ENCODE peak calls at places on chromosomes 7 and 10, in five cellular contexts. O is tibial artery; I is kidney epithelial cell; D is AG10803; Y is CD8-positive, alpha-beta T cell. M is an unnamed sample.

GRCh38 chr7:156616269-156617202 is 24.0 kb upstream of the RNF32 start:
- DNase-seq in O (no peak), I (no peak), D (no peak), Y (no peak), M (no peak)

GRCh38 chr10:27470890-27471289 is 33.2 kb upstream of the RAB18 start:
- DNase-seq in O (no peak), I (no peak), D (no peak), Y (no peak), M (no peak)

GRCh38 chr7:105677803-105678583 is 96.7 kb upstream of the EFCAB10 start:
- DNase-seq in O (peak), I (no peak), D (peak), Y (peak), M (no peak)

GRCh38 chr10:28857164-28857563 is 179.8 kb downstream of the BAMBI start:
- DNase-seq in O (no peak), I (no peak), D (no peak), Y (no peak), M (no peak)

GRCh38 chr10:129970404-129971364 is 6.6 kb upstream of the EBF3 start:
- DNase-seq in O (no peak), I (no peak), D (no peak), Y (no peak), M (no peak)

GRCh38 chr10:96987842-96988175 is 155.7 kb downstream of the LCOR start:
- DNase-seq in O (no peak), I (no peak), D (peak), Y (no peak), M (no peak)

GRCh38 chr10:75400163-75400768 is 1.3 kb downstream of the ZNF503 start:
- DNase-seq in O (no peak), I (no peak), D (peak), Y (no peak), M (no peak)

GRCh38 chr7:138741453-138741735 is 40.2 kb upstream of the SVOPL start:
- DNase-seq in O (no peak), I (no peak), D (no peak), Y (no peak), M (no peak)

GRCh38 chr7:142856565-142857245 is 1.8 kb downstream of the EPHB6 start:
- DNase-seq in O (no peak), I (no peak), D (no peak), Y (no peak), M (peak)

GRCh38 chr10:1251769-1252168 is 195.6 kb downstream of the WDR37 start:
- DNase-seq in O (no peak), I (no peak), D (no peak), Y (no peak), M (peak)

GRCh38 chr7:47474937-47475879 is 106.7 kb downstream of the TNS3 start:
- DNase-seq in O (peak), I (peak), D (peak), Y (no peak), M (peak)

GRCh38 chr10:46074547-46074946 is 28.5 kb upstream of the MSMB start:
- DNase-seq in O (no peak), I (no peak), D (no peak), Y (no peak), M (no peak)

GRCh38 chr10:2772791-2773644 is 294.3 kb upstream of the PFKP start:
- DNase-seq in O (no peak), I (no peak), D (no peak), Y (no peak), M (no peak)

GRCh38 chr10:18594574-18595156 is 56.7 kb downstream of the NSUN6 start:
- DNase-seq in O (no peak), I (no peak), D (no peak), Y (no peak), M (no peak)

GRCh38 chr7:47574473-47575328 is 7.2 kb downstream of the TNS3 start:
- DNase-seq in O (no peak), I (no peak), D (no peak), Y (no peak), M (no peak)

GRCh38 chr10:103203466-103203865 is 10.4 kb upstream of the NT5C2 start:
- DNase-seq in O (no peak), I (no peak), D (no peak), Y (no peak), M (no peak)

GRCh38 chr10:90998733-90999511 is 78.0 kb upstream of the ANKRD1 start:
- DNase-seq in O (no peak), I (no peak), D (peak), Y (no peak), M (no peak)

GRCh38 chr10:63889756-63890155 is 368.6 kb downstream of the REEP3 start:
- DNase-seq in O (no peak), I (no peak), D (peak), Y (no peak), M (no peak)

GRCh38 chr10:63885159-63885558 is 364.0 kb downstream of the REEP3 start:
- DNase-seq in O (no peak), I (no peak), D (no peak), Y (no peak), M (no peak)

GRCh38 chr10:63886281-63887025 is 365.3 kb downstream of the REEP3 start:
- DNase-seq in O (no peak), I (no peak), D (peak), Y (no peak), M (no peak)

GRCh38 chr10:63887600-63888396 is 366.6 kb downstream of the REEP3 start:
- DNase-seq in O (no peak), I (no peak), D (no peak), Y (no peak), M (no peak)

DNA sequence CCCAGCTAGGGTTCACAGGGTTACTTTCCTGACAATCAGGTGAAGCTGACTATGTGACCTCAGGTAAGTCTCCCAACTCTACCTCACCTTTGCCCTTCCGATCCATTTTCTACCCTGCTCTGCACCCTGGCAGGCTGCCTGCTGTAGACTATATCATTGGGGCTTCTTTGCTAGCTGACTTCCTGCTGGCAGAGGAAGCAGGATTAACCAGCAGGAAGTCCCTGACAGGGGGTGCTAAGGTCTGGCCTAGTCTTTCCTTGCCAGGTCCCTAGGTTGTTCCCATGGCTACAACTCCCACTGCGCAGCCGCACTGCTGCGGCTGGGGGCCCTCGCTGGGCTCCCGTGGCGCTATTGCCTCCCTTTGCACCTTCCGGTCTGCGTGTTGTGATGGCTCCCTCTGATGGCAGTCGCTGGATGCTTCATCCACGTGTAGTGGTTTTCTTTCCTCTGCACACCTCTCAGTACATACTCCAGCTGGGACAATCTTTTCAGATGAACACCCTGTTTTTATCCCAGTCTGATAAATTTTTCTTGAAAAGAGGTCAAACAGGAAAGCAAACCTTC is 365.9 kb downstream of the REEP3 start:
- DNase-seq in O (no peak), I (no peak), D (no peak), Y (no peak), M (no peak)
- TF ChIP-seq CTCF in O (no peak), I (no peak), D (no peak), Y (no peak), M (no peak)

GRCh38 chr7:135757719-135758411 is 9.3 kb upstream of the FAM180A start:
- DNase-seq in O (peak), I (no peak), D (peak), Y (no peak), M (no peak)
- H3K4me3 ChIP-seq in O (peak), I (no peak), D (peak), Y (no peak), M (no peak)

DNA sequence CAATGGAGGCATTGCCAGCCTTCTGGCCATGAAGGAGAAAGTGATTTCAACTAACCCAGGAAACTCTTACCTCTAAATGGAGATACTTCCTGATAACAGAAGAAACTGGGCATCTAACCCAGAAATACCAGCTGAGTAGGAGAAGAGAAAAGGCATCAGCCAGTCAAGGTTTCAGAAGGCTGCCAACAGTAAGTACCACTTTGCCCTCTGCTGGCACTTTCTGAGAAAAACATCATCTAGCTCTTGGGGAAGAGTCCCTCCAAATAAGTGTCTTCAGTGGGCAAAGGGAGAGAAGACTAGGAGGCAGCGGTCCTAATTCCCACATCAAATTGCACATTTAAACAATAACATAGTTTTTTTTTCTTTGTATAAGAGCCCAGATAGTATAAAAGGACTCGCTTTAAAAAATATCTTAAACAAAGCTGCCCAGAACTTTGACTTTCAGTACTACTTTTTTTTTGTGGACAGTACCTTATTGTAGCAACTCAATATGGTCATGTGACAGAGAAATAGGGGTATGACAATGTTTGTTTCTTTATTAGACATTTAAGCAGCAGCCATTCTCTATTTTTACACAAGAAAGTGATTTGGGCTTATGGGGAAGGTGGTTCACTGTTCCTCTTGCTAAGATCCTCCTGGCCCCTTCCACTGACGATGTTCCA is 157.3 kb downstream of the CTTNBP2 start:
- DNase-seq in O (no peak), I (peak), D (peak), Y (no peak), M (no peak)
- TF ChIP-seq CTCF in O (peak), I (peak), D (peak), Y (no peak), M (no peak)

GRCh38 chr7:23247101-23247601 is 576 bp downstream of the GPNMB start:
- DNase-seq in O (no peak), I (no peak), D (no peak), Y (no peak), M (no peak)
- H3K4me3 ChIP-seq in O (peak), I (peak), D (peak), Y (no peak), M (peak)

GRCh38 chr10:6194291-6194690 is 8.4 kb upstream of the PFKFB3 start:
- DNase-seq in O (no peak), I (no peak), D (no peak), Y (no peak), M (no peak)
- TF ChIP-seq CTCF in O (no peak), I (no peak), D (no peak), Y (no peak), M (no peak)

DNA sequence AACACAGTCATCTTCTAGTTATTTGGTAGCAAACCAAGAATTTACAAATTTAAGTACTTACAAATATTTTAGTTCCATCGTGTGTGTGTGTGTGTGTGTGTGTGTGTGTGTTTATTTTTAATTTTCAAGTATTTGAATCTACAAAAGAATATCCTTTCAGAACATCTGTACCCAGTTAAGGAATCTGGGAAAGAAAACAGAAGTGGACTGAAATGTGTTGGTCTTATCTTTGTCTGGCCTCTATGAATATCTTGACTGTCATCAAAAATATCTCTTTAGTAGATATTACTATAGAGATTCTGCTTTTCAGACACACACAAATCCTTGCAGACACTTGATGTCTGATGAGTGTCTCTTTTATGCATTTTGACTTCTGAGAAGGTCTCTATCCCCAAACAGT is 36.3 kb downstream of the NRCAM start:
- DNase-seq in O (no peak), I (no peak), D (peak), Y (no peak), M (no peak)
- H3K4me3 ChIP-seq in O (no peak), I (no peak), D (no peak), Y (no peak), M (no peak)

DNA sequence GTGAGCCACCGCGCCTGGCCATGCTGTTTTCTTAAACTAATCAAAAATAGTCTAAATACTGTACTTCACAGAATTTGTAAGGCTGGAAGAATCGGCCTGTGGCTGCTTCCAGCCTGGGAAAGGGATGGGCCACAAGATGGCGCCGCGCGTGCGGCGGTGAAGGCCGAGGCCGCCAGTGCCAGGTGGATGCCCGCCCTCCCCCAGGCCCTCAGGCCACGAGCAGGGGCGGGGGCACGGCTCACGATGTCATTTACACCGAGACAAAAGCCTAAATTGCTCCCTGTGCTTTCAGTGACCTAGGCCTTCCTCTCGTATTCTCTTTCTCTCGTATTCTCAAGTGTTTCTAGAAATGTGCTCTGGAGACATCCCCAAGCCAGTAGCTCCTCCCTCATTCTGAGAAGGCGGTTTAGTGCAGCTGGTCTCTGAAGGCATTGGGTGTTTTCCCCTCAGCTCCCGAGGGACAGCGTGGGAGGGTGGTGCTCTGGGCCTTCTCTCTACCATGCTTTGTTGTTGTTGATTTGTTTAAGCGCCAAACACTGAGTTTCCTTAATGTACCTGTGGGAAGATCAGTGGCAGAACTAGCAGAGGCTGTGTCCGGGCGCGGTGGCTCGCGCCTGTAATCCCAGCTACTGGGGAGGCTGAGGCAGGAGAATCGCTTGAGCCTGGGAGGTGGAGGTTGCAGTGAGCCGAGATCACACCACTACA is 68.4 kb downstream of the CDC123 start:
- DNase-seq in O (peak), I (no peak), D (peak), Y (peak), M (peak)
- TF ChIP-seq CTCF in O (peak), I (peak), D (peak), Y (peak), M (no peak)

GRCh38 chr7:130918129-130919052 is 184.4 kb upstream of the KLF14 start:
- DNase-seq in O (no peak), I (no peak), D (no peak), Y (no peak), M (no peak)

GRCh38 chr7:130914589-130915294 is 180.7 kb upstream of the KLF14 start:
- DNase-seq in O (no peak), I (no peak), D (no peak), Y (no peak), M (no peak)

GRCh38 chr7:130919316-130920103 is 185.5 kb upstream of the KLF14 start:
- DNase-seq in O (no peak), I (no peak), D (no peak), Y (no peak), M (no peak)

GRCh38 chr7:130920122-130920521 is 186.1 kb upstream of the KLF14 start:
- DNase-seq in O (no peak), I (no peak), D (no peak), Y (no peak), M (no peak)

DNA sequence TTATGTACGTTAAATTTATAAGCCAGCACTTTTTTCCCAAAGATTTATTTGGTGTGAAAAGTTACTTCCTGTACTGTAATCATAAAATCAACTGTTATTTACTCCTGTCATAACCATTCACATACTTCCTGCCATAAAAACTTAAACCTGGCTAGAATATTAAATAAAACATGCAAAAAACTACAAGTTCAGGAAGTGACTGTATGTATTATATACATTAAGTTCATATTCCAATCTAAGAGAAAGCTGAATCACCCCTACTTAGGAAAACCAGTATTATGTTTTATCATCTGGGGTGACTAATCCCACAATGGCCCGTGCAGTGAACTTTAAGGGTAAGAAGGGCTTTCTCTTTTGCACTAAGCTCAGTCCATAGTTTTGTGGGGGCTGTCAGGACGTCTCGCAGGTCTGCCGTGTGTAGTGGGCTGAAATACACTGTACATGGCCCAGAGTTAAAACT is 183.7 kb upstream of the KLF14 start:
- DNase-seq in O (no peak), I (no peak), D (no peak), Y (no peak), M (no peak)
- H3K4me3 ChIP-seq in O (no peak), I (no peak), D (no peak), Y (no peak), M (no peak)